ENCODE peak calls at places on chromosomes 1 and 21, in four cellular contexts. D, J, G and L are unnamed samples.
A peak's percentile ranks its signal among the peaks of the same experiment; 100 is the strongest.

GRCh38 chr1:53075206-53075605 is 13.2 kb downstream of the PODN start:
- DNase-seq in D (no peak), J (no peak), G (peak; percentile 28), L (peak; percentile 15)

GRCh38 chr1:5939268-5940060 is 52.8 kb downstream of the NPHP4 start:
- DNase-seq in D (no peak), J (no peak), G (no peak), L (no peak)

GRCh38 chr1:115430717-115431116 is 92.7 kb upstream of the NGF start:
- DNase-seq in D (peak; percentile 69), J (no peak), G (no peak), L (no peak)

GRCh38 chr1:112011231-112011630 is 21.8 kb upstream of the KCND3 start:
- DNase-seq in D (no peak), J (no peak), G (no peak), L (no peak)

GRCh38 chr1:190436615-190437014 is 41.0 kb downstream of the BRINP3 start:
- DNase-seq in D (peak; percentile 14), J (peak; percentile 9), G (no peak), L (no peak)

GRCh38 chr1:18285533-18285924 is 177.9 kb downstream of the IGSF21 start:
- DNase-seq in D (no peak), J (no peak), G (no peak), L (no peak)

GRCh38 chr1:110337704-110338199 is 1.4 kb upstream of the RBM15 start:
- DNase-seq in D (peak; percentile 7), J (no peak), G (peak; percentile 69), L (peak; percentile 88)

GRCh38 chr1:159000627-159001026 is 9.1 kb upstream of the IFI16 start:
- DNase-seq in D (peak; percentile 48), J (peak; percentile 44), G (peak; percentile 85), L (peak; percentile 78)

GRCh38 chr21:44347911-44348451 is 5.4 kb upstream of the TRPM2 start:
- DNase-seq in D (no peak), J (no peak), G (no peak), L (peak; percentile 74)

GRCh38 chr1:97906567-97907228 is 14.1 kb downstream of the DPYD start:
- DNase-seq in D (no peak), J (no peak), G (peak; percentile 68), L (peak; percentile 63)